ENCODE peak calls at places on chromosomes 5 and 9, in four cellular contexts. L is NB4, X is CD14-positive monocyte, C is brain microvascular endothelial cell. B is an unnamed sample.

GRCh38 chr5:143473481-143473880 is 70.0 kb upstream of the NR3C1 start:
- DNase-seq in C (no peak), L (no peak), X (no peak), B (no peak)

GRCh38 chr5:133114933-133115310 is 63.1 kb downstream of the HSPA4 start:
- DNase-seq in L (no peak), X (no peak), C (no peak), B (no peak)

GRCh38 chr9:109014267-109015025 is 1.1 kb upstream of the CTNNAL1 start:
- DNase-seq in X (no peak), C (peak), L (peak), B (no peak)

GRCh38 chr9:1869843-1870242 is 145.3 kb upstream of the SMARCA2 start:
- DNase-seq in X (no peak), L (peak), C (no peak), B (no peak)

GRCh38 chr5:142970440-142970788 is 200.2 kb downstream of the ARHGAP26 start:
- DNase-seq in L (no peak), C (no peak), X (no peak), B (no peak)

GRCh38 chr5:10634056-10634455 is 70.2 kb downstream of the ANKRD33B start:
- DNase-seq in L (peak), C (no peak), X (no peak), B (no peak)

GRCh38 chr9:86281577-86282076 is 711 bp downstream of the ISCA1 start:
- DNase-seq in C (no peak), L (no peak), X (no peak), B (peak)

GRCh38 chr5:37722236-37723146 is 117.3 kb downstream of the GDNF start:
- DNase-seq in X (peak), L (peak), C (peak), B (no peak)

GRCh38 chr5:107376546-107377276 is 294.0 kb downstream of the EFNA5 start:
- DNase-seq in L (no peak), C (peak), X (no peak), B (no peak)

GRCh38 chr9:115456515-115456914 is 338.6 kb upstream of the TNC start:
- DNase-seq in C (no peak), L (no peak), X (no peak), B (no peak)

GRCh38 chr9:11962327-11962726 is 730.9 kb upstream of the TYRP1 start:
- DNase-seq in C (no peak), L (no peak), X (no peak), B (no peak)

GRCh38 chr5:66849803-66850202 is 253.6 kb downstream of the MAST4 start:
- DNase-seq in X (no peak), L (no peak), C (peak), B (no peak)

DNA sequence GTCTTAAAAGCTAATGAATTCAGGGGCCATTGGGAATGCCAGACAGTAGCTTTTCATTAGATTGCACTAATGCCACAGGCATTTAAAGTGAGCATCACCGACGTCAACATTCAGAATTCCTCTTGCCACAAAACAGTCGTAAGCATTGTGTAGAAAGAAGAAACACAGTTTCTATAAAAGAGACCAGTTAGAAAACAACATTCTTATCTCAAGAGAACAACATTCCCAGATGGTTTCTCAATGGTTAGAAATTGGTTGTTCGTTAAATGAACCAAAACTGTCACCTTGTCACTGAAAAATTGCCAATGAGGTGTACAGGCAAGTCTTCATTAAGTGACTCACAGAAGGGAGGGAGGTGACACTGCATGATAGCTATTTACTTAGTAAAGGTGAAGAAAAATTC is 401.6 kb upstream of the PRR16 start:
- DNase-seq in C (peak), X (no peak), L (no peak), B (no peak)
- TF ChIP-seq CTCF in C (no peak), X (no peak), L (no peak), B (no peak)

GRCh38 chr5:147925020-147925419 is 18.7 kb upstream of the C5orf46 start:
- DNase-seq in C (no peak), L (no peak), X (no peak), B (no peak)
- TF ChIP-seq CTCF in C (no peak), L (no peak), X (no peak), B (no peak)

DNA sequence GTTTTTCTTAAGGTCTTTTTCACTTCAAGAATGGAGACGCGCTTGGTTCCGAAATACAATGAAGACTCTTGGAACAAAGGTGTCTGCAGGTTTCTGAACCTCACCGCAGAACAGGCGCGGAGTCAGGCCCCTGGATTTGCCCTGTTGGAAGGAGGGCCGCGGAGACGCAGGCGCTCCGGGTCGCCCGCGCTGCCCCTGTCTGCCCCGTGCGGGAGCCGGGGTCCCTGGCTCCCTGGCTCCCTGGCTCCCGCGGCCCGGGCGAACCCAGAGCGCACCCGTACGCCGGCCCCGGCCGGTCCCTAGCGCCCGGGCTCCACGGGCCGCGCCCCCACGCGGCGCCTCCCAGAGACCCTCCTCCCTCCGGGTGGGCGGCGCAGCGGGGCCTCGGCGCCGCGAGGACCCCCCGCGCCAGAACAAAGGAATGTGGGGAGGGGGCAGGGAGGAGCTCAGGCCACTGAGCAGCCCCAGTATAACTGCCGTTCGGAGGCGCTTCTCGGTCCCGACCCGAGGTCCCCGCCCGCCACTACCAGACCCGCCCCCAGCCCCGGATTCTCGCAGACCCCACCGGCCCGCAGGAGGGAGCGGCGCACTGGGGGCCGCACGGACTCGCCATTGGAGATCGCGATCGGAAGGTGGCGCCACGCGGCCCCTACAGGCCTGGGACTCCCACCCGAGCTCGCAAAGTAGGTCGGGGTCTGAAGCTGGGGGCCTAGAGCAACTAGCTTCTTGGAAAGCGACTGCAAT is 2.4 kb downstream of the NFIL3 start:
- DNase-seq in L (no peak), X (no peak), C (peak), B (no peak)
- TF ChIP-seq CTCF in L (no peak), X (peak), C (peak), B (peak)

GRCh38 chr9:127158995-127159801 is 36.8 kb upstream of the ANGPTL2 start:
- DNase-seq in C (peak), X (no peak), L (peak), B (no peak)
- TF ChIP-seq CTCF in C (peak), X (no peak), L (no peak), B (peak)

GRCh38 chr5:6435356-6435755 is 13.3 kb upstream of the UBE2QL1 start:
- DNase-seq in X (no peak), L (peak), C (no peak), B (no peak)
- TF ChIP-seq CTCF in X (peak), L (peak), C (peak), B (peak)

GRCh38 chr5:17785774-17786173 is 151.5 kb downstream of the TAF11L14 start:
- DNase-seq in C (no peak), L (no peak), X (no peak), B (no peak)
- TF ChIP-seq CTCF in C (no peak), L (no peak), X (no peak), B (no peak)

DNA sequence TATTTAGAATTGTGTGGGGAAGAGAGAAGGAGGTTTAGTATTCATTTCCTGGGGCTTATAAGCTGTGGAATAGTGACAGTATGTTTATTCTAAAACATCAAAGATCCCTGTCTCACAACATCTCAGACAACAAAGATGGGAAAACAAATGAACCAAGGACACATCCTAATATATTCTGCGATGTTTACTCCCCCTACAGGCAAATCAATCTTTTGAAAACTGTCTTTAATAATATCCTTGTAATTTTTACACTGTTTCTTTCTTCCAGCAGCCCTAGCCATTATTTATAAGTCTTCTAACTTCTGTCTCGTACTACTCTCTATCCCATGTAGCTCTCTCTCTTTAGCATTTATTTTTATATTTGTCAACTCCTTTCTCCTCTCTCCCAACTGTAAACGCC is 33.5 kb upstream of the TMEM252 start:
- DNase-seq in L (no peak), X (no peak), C (no peak), B (no peak)
- TF ChIP-seq CTCF in L (no peak), X (peak), C (peak), B (peak)

GRCh38 chr5:59491944-59492343 is 401.6 kb downstream of the PDE4D start:
- DNase-seq in C (no peak), L (no peak), X (no peak), B (no peak)

GRCh38 chr5:59500014-59500413 is 393.5 kb downstream of the PDE4D start:
- DNase-seq in X (no peak), L (no peak), C (no peak), B (no peak)

DNA sequence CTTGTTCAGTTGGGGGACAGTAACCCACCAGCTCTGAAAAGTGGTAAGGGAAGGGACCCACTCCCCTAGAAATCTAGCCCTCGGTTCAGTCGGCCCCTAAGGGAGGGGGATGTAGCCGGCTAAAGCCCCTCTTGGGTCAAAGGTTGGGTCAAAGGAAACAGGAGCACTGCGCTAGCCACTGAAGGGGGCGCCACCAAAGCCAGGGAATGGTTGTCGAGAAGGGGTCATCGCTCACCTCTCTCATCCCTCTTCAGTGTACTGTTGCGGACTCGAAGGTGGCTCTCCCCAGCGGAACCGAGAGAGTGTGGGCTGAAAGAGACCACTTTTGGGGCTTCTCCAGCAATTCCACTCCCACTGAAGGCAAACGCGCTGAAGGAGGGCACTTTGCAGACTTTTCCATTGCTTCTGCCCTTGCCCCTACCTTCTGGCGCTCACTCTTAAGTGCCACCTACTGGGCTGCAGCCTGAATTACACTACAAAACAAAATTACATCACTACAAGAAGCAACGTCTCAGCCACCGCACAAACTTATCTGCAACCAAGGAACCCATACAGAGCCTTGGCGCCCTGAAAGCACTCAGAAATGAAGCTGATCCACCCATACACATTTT is 396.9 kb downstream of the PDE4D start:
- DNase-seq in C (no peak), L (peak), X (no peak), B (no peak)
- TF ChIP-seq CTCF in C (peak), L (peak), X (peak), B (peak)

GRCh38 chr9:128258326-128258725 is 17.5 kb downstream of the GOLGA2 start:
- DNase-seq in X (no peak), L (no peak), C (no peak), B (no peak)
- TF ChIP-seq CTCF in X (no peak), L (no peak), C (no peak), B (no peak)

GRCh38 chr9:6197330-6197729 is 18.3 kb upstream of the IL33 start:
- DNase-seq in L (peak), C (peak), X (no peak), B (no peak)
- TF ChIP-seq CTCF in L (peak), C (peak), X (no peak), B (peak)

B was measured in chondrocyte.